ENCODE peak calls at places on chromosomes 12 and 14, in five cellular contexts. D is colonic mucosa, P is MM.1S, K is GM20000, V is glomerular endothelial cell. X is an unnamed sample.

GRCh38 chr12:27332407-27333310 is at the start of gene BMAL2:
- DNase-seq in D (peak), P (peak), K (peak), V (no peak), X (no peak)

GRCh38 chr12:115960868-115961802 is 316.4 kb downstream of the MED13L start:
- DNase-seq in D (no peak), P (no peak), K (no peak), V (no peak), X (no peak)

GRCh38 chr12:117284160-117284559 is 77.3 kb downstream of the NOS1 start:
- DNase-seq in D (no peak), P (no peak), K (no peak), V (no peak), X (no peak)

GRCh38 chr12:113405687-113406086 is 2.0 kb upstream of the SDS start:
- DNase-seq in D (no peak), P (no peak), K (no peak), V (no peak), X (no peak)

GRCh38 chr14:46574236-46574970 is 77.2 kb downstream of the RPL10L start:
- DNase-seq in D (no peak), P (no peak), K (no peak), V (peak), X (no peak)

GRCh38 chr14:101950100-101950499 is 14.3 kb upstream of the DYNC1H1 start:
- DNase-seq in D (no peak), P (no peak), K (no peak), V (no peak), X (no peak)

GRCh38 chr12:93319523-93320045 is 58.1 kb upstream of the NUDT4 start:
- DNase-seq in D (no peak), P (no peak), K (no peak), V (no peak), X (peak)

GRCh38 chr14:20610002-20610765 is 19.0 kb upstream of the RNASE12 start:
- DNase-seq in D (peak), P (peak), K (peak), V (no peak), X (no peak)

GRCh38 chr12:111330800-111331752 is 37.8 kb downstream of the PHETA1 start:
- DNase-seq in D (no peak), P (peak), K (peak), V (peak), X (no peak)

GRCh38 chr14:53591816-53592215 is 364.8 kb downstream of the BMP4 start:
- DNase-seq in D (no peak), P (no peak), K (no peak), V (no peak), X (no peak)

GRCh38 chr14:104863923-104864266 is 1.2 kb upstream of the CEP170B start:
- DNase-seq in D (no peak), P (no peak), K (no peak), V (no peak), X (no peak)

GRCh38 chr14:68612049-68612448 is 180.8 kb downstream of the ZFP36L1 start:
- DNase-seq in D (no peak), P (no peak), K (no peak), V (no peak), X (no peak)

GRCh38 chr12:29283969-29284368 is 97.0 kb downstream of the ERGIC2 start:
- DNase-seq in D (no peak), P (no peak), K (no peak), V (no peak), X (no peak)

GRCh38 chr12:16553457-16553856 is 52.5 kb downstream of the LMO3 start:
- DNase-seq in D (no peak), P (no peak), K (no peak), V (no peak), X (no peak)

GRCh38 chr12:68423175-68423574 is 91.0 kb upstream of the MDM1 start:
- DNase-seq in D (no peak), P (no peak), K (no peak), V (peak), X (no peak)

GRCh38 chr14:76810953-76811400 is 1.7 kb downstream of the ANGEL1 start:
- DNase-seq in D (peak), P (peak), K (peak), V (no peak), X (peak)

GRCh38 chr14:99252940-99253868 is 18.8 kb downstream of the BCL11B start:
- DNase-seq in D (no peak), P (no peak), K (no peak), V (no peak), X (no peak)

GRCh38 chr12:10726945-10727344 is 3.8 kb upstream of the YBX3 start:
- DNase-seq in D (no peak), P (no peak), K (no peak), V (no peak), X (no peak)

GRCh38 chr12:130651188-130651587 is 64.9 kb downstream of the RIMBP2 start:
- DNase-seq in D (no peak), P (no peak), K (no peak), V (no peak), X (no peak)

GRCh38 chr14:32370720-32371119 is 41.6 kb downstream of the AKAP6 start:
- DNase-seq in D (no peak), P (no peak), K (no peak), V (peak), X (peak)

GRCh38 chr12:95339086-95339788 is 121.6 kb downstream of the VEZT start:
- DNase-seq in D (no peak), P (no peak), K (no peak), V (no peak), X (no peak)

GRCh38 chr12:132941336-132941954 is 14.7 kb downstream of the ZNF605 start:
- DNase-seq in D (no peak), P (no peak), K (no peak), V (no peak), X (no peak)

GRCh38 chr14:55136868-55137785 is 8.1 kb downstream of the LGALS3 start:
- DNase-seq in D (peak), P (no peak), K (no peak), V (no peak), X (no peak)

GRCh38 chr12:84874125-84874824 is 38.3 kb downstream of the SLC6A15 start:
- DNase-seq in D (no peak), P (peak), K (peak), V (peak), X (peak)

GRCh38 chr12:95989504-95990123 is 6.5 kb downstream of the HAL start:
- DNase-seq in D (no peak), P (no peak), K (no peak), V (no peak), X (no peak)

GRCh38 chr14:52950898-52951729 is at the start of gene FERMT2:
- DNase-seq in D (peak), P (peak), K (peak), V (no peak), X (no peak)

GRCh38 chr14:32134448-32135070 is 57.5 kb downstream of the ARHGAP5 start:
- DNase-seq in D (no peak), P (no peak), K (no peak), V (no peak), X (peak)

GRCh38 chr14:103862393-103862782 is 15.0 kb upstream of the PPP1R13B start:
- DNase-seq in D (peak), P (no peak), K (no peak), V (no peak), X (no peak)

GRCh38 chr14:60998617-60999016 is 17.6 kb downstream of the SLC38A6 start:
- DNase-seq in D (no peak), P (no peak), K (no peak), V (no peak), X (no peak)

GRCh38 chr14:92121207-92121669 is 268 bp downstream of the NDUFB1 start:
- DNase-seq in D (no peak), P (peak), K (no peak), V (no peak), X (no peak)

GRCh38 chr12:109586385-109587296 is 13.0 kb downstream of the MVK start:
- DNase-seq in D (no peak), P (no peak), K (no peak), V (no peak), X (no peak)

GRCh38 chr14:74630881-74631690 is 19.0 kb upstream of the LTBP2 start:
- DNase-seq in D (no peak), P (no peak), K (no peak), V (no peak), X (no peak)

GRCh38 chr14:106210650-106211049 is 684.3 kb downstream of the TMEM121 start:
- DNase-seq in D (no peak), P (no peak), K (peak), V (no peak), X (no peak)

GRCh38 chr12:6223545-6223944 is 23.3 kb downstream of the CD9 start:
- DNase-seq in D (no peak), P (no peak), K (no peak), V (no peak), X (no peak)

GRCh38 chr12:27711312-27711682 is 665 bp downstream of the MRPS35 start:
- DNase-seq in D (no peak), P (peak), K (peak), V (no peak), X (peak)

GRCh38 chr14:59321184-59321952 is 132.9 kb downstream of the DAAM1 start:
- DNase-seq in D (no peak), P (no peak), K (no peak), V (no peak), X (peak)

GRCh38 chr14:55116246-55117030 is 12.6 kb upstream of the LGALS3 start:
- DNase-seq in D (peak), P (no peak), K (no peak), V (no peak), X (no peak)

GRCh38 chr12:108683906-108684556 is 47.3 kb downstream of the CORO1C start:
- DNase-seq in D (no peak), P (no peak), K (no peak), V (no peak), X (no peak)

X was measured in GM04503.